ENCODE peak calls at places on chromosomes 13 and 19, in four cellular contexts. Y is Calu3, A is omental fat pad, P is kidney epithelial cell. H is an unnamed sample.
A peak's percentile ranks its signal among the peaks of the same experiment; 100 is the strongest.

GRCh38 chr13:89755729-89756492 is 1591.6 kb upstream of the MIR17HG start:
- DNase-seq in Y (no peak), A (no peak), P (no peak), H (no peak)

GRCh38 chr13:30235206-30235605 is 72.1 kb downstream of the KATNAL1 start:
- DNase-seq in Y (no peak), A (no peak), P (no peak), H (no peak)

GRCh38 chr19:31054430-31054829 is 294.8 kb downstream of the TSHZ3 start:
- DNase-seq in Y (no peak), A (no peak), P (peak; percentile 25), H (no peak)

GRCh38 chr13:45331981-45332830 is 8.8 kb downstream of the TPT1 start:
- DNase-seq in Y (peak; percentile 23), A (no peak), P (no peak), H (no peak)

GRCh38 chr13:76336889-76337844 is 549.0 kb downstream of the KCTD12 start:
- DNase-seq in Y (no peak), A (no peak), P (no peak), H (no peak)

GRCh38 chr13:113608246-113608635 is 23.7 kb downstream of the TFDP1 start:
- DNase-seq in Y (no peak), A (no peak), P (no peak), H (no peak)

GRCh38 chr13:106599875-106600797 is 32.2 kb upstream of the ARGLU1 start:
- DNase-seq in Y (no peak), A (no peak), P (no peak), H (no peak)

GRCh38 chr13:64551755-64552154 is 2678.4 kb downstream of the PCDH9 start:
- DNase-seq in Y (no peak), A (no peak), P (peak; percentile 18), H (no peak)

GRCh38 chr13:37226966-37227365 is 121.5 kb upstream of the CSNK1A1L start:
- DNase-seq in Y (no peak), A (no peak), P (no peak), H (no peak)

GRCh38 chr13:44884076-44884729 is 105.1 kb downstream of the NUFIP1 start:
- DNase-seq in Y (no peak), A (no peak), P (no peak), H (no peak)

GRCh38 chr19:41927810-41928192 is 448 bp downstream of the ERFL start:
- DNase-seq in Y (no peak), A (no peak), P (no peak), H (no peak)

GRCh38 chr19:48511800-48512503 is at the start of gene LMTK3:
- DNase-seq in Y (no peak), A (no peak), P (no peak), H (no peak)

GRCh38 chr13:88329066-88329465 is 657.9 kb downstream of the SLITRK5 start:
- DNase-seq in Y (no peak), A (no peak), P (no peak), H (no peak)

GRCh38 chr19:47275866-47276461 is 1.3 kb downstream of the INAFM1 start:
- DNase-seq in Y (no peak), A (no peak), P (no peak), H (no peak)

GRCh38 chr13:21014666-21015170 is 46.7 kb downstream of the LATS2 start:
- DNase-seq in Y (no peak), A (no peak), P (peak; percentile 43), H (no peak)

GRCh38 chr13:25200783-25201182 is 28.7 kb upstream of the AMER2 start:
- DNase-seq in Y (no peak), A (no peak), P (no peak), H (no peak)

GRCh38 chr13:99269627-99270252 is 11.6 kb upstream of the GPR18 start:
- DNase-seq in Y (no peak), A (no peak), P (no peak), H (no peak)

GRCh38 chr19:3369337-3370213 is 3.2 kb downstream of the NFIC start:
- DNase-seq in Y (no peak), A (no peak), P (no peak), H (no peak)

GRCh38 chr13:52067237-52067636 is 42.7 kb downstream of the UTP14C start:
- DNase-seq in Y (no peak), A (no peak), P (no peak), H (no peak)

GRCh38 chr13:113978741-113979481 is 5.0 kb upstream of the C13orf46 start:
- DNase-seq in Y (no peak), A (no peak), P (no peak), H (no peak)

GRCh38 chr19:43639507-43640423 is at the start of gene CADM4:
- DNase-seq in Y (peak; percentile 45), A (no peak), P (no peak), H (peak; percentile 30)

GRCh38 chr19:50843701-50844221 is 10.4 kb upstream of the KLK15 start:
- DNase-seq in Y (no peak), A (no peak), P (no peak), H (no peak)

GRCh38 chr19:10518444-10519361 is 1.5 kb upstream of the S1PR5 start:
- DNase-seq in Y (no peak), A (no peak), P (no peak), H (peak; percentile 72)

GRCh38 chr19:44820648-44821609 is 12.0 kb downstream of the BCAM start:
- DNase-seq in Y (no peak), A (no peak), P (no peak), H (no peak)

GRCh38 chr19:1632462-1633268 is 19.8 kb downstream of the TCF3 start:
- DNase-seq in Y (no peak), A (no peak), P (no peak), H (no peak)

GRCh38 chr13:35672611-35673010 is 196.1 kb upstream of the MAB21L1 start:
- DNase-seq in Y (no peak), A (no peak), P (no peak), H (no peak)

GRCh38 chr13:101838305-101838835 is 385.9 kb downstream of the ITGBL1 start:
- DNase-seq in Y (no peak), A (no peak), P (no peak), H (no peak)

GRCh38 chr13:87798536-87798935 is 127.4 kb downstream of the SLITRK5 start:
- DNase-seq in Y (no peak), A (no peak), P (no peak), H (no peak)

GRCh38 chr19:48573163-48573505 is 21.2 kb downstream of the SULT2B1 start:
- DNase-seq in Y (no peak), A (no peak), P (no peak), H (no peak)

GRCh38 chr19:48836089-48837017 is at the start of gene HSD17B14:
- DNase-seq in Y (no peak), A (no peak), P (no peak), H (no peak)

GRCh38 chr19:15291089-15291488 is 41.2 kb downstream of the BRD4 start:
- DNase-seq in Y (no peak), A (no peak), P (no peak), H (no peak)

GRCh38 chr19:45577111-45577905 is 7.3 kb downstream of the OPA3 start:
- DNase-seq in Y (peak; percentile 84), A (no peak), P (peak; percentile 86), H (no peak)

GRCh38 chr13:110109910-110110309 is 197.0 kb downstream of the COL4A1 start:
- DNase-seq in Y (no peak), A (no peak), P (no peak), H (no peak)

GRCh38 chr19:57825501-57825900 is 4.6 kb upstream of the ZNF587B start:
- DNase-seq in Y (no peak), A (no peak), P (no peak), H (no peak)

GRCh38 chr19:57829316-57829715 is 783 bp upstream of the ZNF587B start:
- DNase-seq in Y (no peak), A (no peak), P (no peak), H (no peak)

GRCh38 chr19:57830071-57830602 is at the start of gene ZNF587B:
- DNase-seq in Y (no peak), A (peak; percentile 60), P (no peak), H (peak; percentile 28)
- TF ChIP-seq CTCF in Y (no peak), A (no peak), P (peak; percentile 48), H (peak; percentile 33)

DNA sequence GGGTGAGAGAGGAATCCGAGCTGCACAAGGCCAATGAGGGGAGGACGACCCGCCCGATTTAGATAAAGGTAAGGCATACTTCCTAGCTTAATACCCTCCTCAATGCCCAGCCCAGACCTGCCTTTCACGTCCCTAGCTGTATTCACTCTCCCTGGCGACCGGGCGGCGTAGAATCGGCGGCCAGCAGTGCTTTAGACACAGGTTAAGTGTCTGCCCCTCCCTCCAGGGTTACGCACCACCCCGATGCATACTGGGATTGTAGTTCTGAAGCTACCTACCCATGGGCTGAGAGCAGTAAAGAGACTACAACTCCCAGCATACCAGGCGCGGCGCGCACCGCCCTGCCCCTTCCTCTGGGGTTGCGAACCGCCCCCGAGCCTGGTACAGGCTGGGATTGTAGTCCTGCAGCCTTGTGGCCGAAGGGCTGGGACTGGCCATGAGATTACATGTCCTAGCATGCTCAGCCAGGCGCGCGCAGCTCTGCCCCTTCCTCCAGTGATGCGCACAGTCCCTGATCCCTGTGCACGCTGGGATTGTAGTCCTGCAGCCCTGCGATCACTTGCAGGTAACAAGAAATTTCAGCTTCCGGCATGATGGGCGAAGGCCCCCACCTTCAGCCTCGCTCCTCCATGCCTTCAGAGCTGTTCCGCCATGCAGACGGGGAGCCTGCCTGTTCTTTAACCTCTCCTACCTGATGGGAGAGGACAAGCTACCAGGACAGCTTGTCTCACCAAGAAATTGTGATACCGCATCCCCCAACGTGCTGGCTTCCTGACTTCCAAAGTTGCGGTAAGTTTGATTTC is 43.5 kb upstream of the ZNF14 start:
- DNase-seq in Y (peak; percentile 94), A (peak; percentile 84), P (peak; percentile 96), H (peak; percentile 86)
- TF ChIP-seq CTCF in Y (no peak), A (no peak), P (no peak), H (no peak)

DNA sequence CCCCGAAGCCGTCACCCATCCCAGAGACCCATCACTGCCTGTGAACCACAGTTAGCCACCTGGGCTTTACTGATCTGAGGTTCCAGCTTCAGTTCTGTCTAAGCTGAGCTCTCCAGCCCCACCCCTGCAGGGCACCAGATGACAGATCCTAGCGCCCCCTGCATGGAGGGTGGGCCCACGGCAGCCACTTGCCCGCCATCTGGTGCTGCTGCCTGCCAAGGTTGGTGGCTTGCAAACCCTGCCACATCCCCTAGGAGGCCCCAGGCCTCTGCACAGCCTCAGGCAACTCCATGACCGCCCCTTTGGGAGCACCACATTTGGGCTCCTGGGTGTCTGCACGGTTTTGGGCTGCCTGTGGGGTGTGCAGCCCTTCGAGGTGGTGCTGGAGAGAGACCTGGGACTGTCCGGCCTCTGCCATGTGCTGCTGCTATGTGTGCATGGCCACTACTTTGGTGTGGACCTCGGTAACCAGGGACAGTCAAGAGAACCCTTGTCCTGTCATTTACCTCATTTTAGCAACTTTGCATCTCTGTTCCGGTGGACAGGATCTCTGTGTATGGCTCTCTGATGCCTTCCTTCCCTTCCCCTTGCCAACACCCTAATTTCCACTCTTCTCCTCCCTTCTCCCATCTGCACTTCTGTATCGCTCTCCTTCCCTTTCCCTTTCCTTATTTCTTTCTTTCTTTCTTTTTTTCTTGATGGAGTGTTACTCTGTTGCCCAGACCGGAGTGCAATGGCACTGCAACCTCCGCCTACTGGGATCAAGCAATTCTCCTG is 17.4 kb upstream of the SDHAF1 start:
- DNase-seq in Y (peak; percentile 37), A (no peak), P (no peak), H (no peak)
- TF ChIP-seq CTCF in Y (no peak), A (no peak), P (peak; percentile 2), H (no peak)

DNA sequence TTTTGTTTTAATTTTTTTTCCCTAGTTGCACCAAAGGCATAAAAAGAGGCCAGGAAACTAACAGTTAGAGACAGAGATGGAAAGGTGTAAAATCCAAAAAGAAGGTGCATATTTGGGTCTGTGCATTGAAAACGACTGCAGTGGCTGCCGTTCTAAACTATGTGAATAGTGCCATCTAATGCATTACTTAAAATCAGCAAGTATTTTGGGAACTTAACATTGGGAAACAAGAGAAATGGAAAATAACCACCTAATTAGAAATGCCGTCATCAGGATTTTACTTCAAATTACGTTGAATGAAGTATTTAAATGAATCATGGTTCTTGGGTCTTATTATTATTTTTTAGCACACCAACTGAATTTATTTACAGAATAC is 189.5 kb upstream of the MIR17HG start:
- DNase-seq in Y (no peak), A (no peak), P (no peak), H (no peak)
- TF ChIP-seq CTCF in Y (no peak), A (no peak), P (no peak), H (no peak)

GRCh38 chr13:80979035-80979641 is 638.2 kb upstream of the SPRY2 start:
- DNase-seq in Y (peak; percentile 20), A (no peak), P (peak; percentile 12), H (no peak)
- TF ChIP-seq CTCF in Y (no peak), A (no peak), P (peak; percentile 81), H (peak; percentile 89)